ENCODE peak calls at places on chromosomes 5 and 9, in six cellular contexts. L is ovary, T is H1, O is K562, V is adrenal gland, E is heart left ventricle. S is an unnamed sample. For H3K9me3 and H3K4me1, the result is how much of the 10 kb centered on the place peaks cover.

GRCh38 chr5:125137535-125137934 is 391.1 kb upstream of the ZNF608 start:
- DNase-seq in O (no peak), T (no peak), L (no peak), E (no peak), V (no peak), S (no peak)

GRCh38 chr9:93468763-93469456 is 15.5 kb upstream of the FAM120AOS start:
- DNase-seq in O (no peak), E (no peak), T (no peak), L (no peak), V (no peak), S (no peak)

GRCh38 chr9:107739601-107740082 is 250.1 kb upstream of the KLF4 start:
- DNase-seq in E (peak), V (peak), O (no peak), L (peak), T (no peak), S (no peak)

GRCh38 chr5:150469718-150470470 is 20.4 kb upstream of the RPS14 start:
- DNase-seq in T (no peak), L (no peak), O (no peak), V (peak), E (no peak), S (no peak)

GRCh38 chr9:132207839-132208615 is 46.2 kb downstream of the NTNG2 start:
- DNase-seq in L (no peak), E (no peak), T (no peak), V (no peak), O (no peak), S (no peak)

GRCh38 chr9:4084440-4084818 is 215.4 kb downstream of the GLIS3 start:
- DNase-seq in T (no peak), V (no peak), E (no peak), O (no peak), L (peak), S (no peak)

GRCh38 chr5:16866795-16867584 is 69.1 kb downstream of the MYO10 start:
- DNase-seq in E (no peak), O (no peak), L (no peak), T (peak), V (no peak), S (no peak)

GRCh38 chr9:131530546-131530929 is 525 bp downstream of the UCK1 start:
- DNase-seq in O (peak), L (peak), V (peak), T (no peak), E (no peak), S (no peak)

GRCh38 chr5:113505181-113505580 is 8.3 kb upstream of the YTHDC2 start:
- DNase-seq in T (no peak), V (no peak), E (no peak), O (no peak), L (no peak), S (no peak)

GRCh38 chr9:71544464-71544863 is 223.8 kb downstream of the CEMIP2 start:
- DNase-seq in L (no peak), E (no peak), O (no peak), V (no peak), T (no peak), S (no peak)

GRCh38 chr5:4156153-4156552 is 560.5 kb downstream of the IRX1 start:
- DNase-seq in O (no peak), V (no peak), T (no peak), E (no peak), L (no peak), S (no peak)

GRCh38 chr9:91856419-91856818 is 93.6 kb downstream of the ROR2 start:
- DNase-seq in E (no peak), T (no peak), L (no peak), O (no peak), V (peak), S (no peak)

GRCh38 chr5:100584069-100584468 is 48.9 kb downstream of the FAM174A start:
- DNase-seq in O (no peak), T (no peak), E (no peak), V (no peak), L (no peak), S (no peak)

GRCh38 chr9:113875917-113876805 is at the start of gene ZNF618:
- DNase-seq in E (peak), T (no peak), V (no peak), O (peak), L (peak), S (no peak)

GRCh38 chr9:77215874-77216273 is 38.5 kb downstream of the VPS13A start:
- DNase-seq in L (no peak), E (no peak), T (no peak), O (no peak), V (no peak), S (no peak)

GRCh38 chr5:124702442-124703024 is 43.9 kb downstream of the ZNF608 start:
- DNase-seq in L (no peak), E (no peak), V (no peak), T (no peak), O (no peak), S (no peak)

GRCh38 chr9:133633681-133633990 is 2.5 kb upstream of the DBH start:
- DNase-seq in T (no peak), E (no peak), O (no peak), V (no peak), L (no peak), S (no peak)

GRCh38 chr9:121463026-121463827 is 36.4 kb downstream of the GGTA1 start:
- DNase-seq in V (peak), O (peak), L (no peak), E (peak), T (peak), S (no peak)

GRCh38 chr5:14659821-14660607 is 4.5 kb upstream of the OTULIN start:
- DNase-seq in E (no peak), V (peak), T (no peak), L (no peak), O (no peak), S (no peak)

GRCh38 chr5:37873988-37874387 is 34.1 kb upstream of the GDNF start:
- DNase-seq in O (no peak), L (no peak), V (no peak), E (no peak), T (no peak), S (no peak)

GRCh38 chr9:133635098-133635497 is 1.1 kb upstream of the DBH start:
- DNase-seq in E (no peak), O (no peak), V (no peak), L (no peak), T (no peak), S (no peak)

GRCh38 chr5:91469517-91470165 is 86.5 kb upstream of the ARRDC3 start:
- DNase-seq in O (no peak), L (no peak), E (no peak), V (peak), T (no peak), S (no peak)

GRCh38 chr5:78320461-78320860 is 26.0 kb upstream of the AP3B1 start:
- DNase-seq in E (no peak), L (no peak), V (no peak), T (no peak), O (no peak), S (no peak)

GRCh38 chr5:14105717-14106435 is 37.3 kb upstream of the TRIO start:
- DNase-seq in O (no peak), L (no peak), E (no peak), T (no peak), V (peak), S (no peak)

GRCh38 chr5:77308154-77308960 is 97.9 kb downstream of the PDE8B start:
- DNase-seq in V (no peak), T (no peak), E (no peak), O (no peak), L (no peak), S (no peak)

GRCh38 chr5:123496892-123497291 is 15.1 kb upstream of the CSNK1G3 start:
- DNase-seq in L (no peak), V (no peak), T (no peak), E (no peak), O (no peak), S (no peak)

GRCh38 chr5:81183811-81184748 is 49.0 kb upstream of the CKMT2 start:
- DNase-seq in O (no peak), V (no peak), L (no peak), E (no peak), T (no peak), S (no peak)

GRCh38 chr9:89880161-89880560 is 275.3 kb downstream of the GADD45G start:
- DNase-seq in T (no peak), V (peak), L (peak), E (peak), O (no peak), S (no peak)

GRCh38 chr5:40441733-40442132 is 238.0 kb upstream of the PTGER4 start:
- DNase-seq in O (no peak), L (no peak), T (no peak), E (no peak), V (no peak), S (no peak)

GRCh38 chr5:78879541-78879940 is 105.6 kb downstream of the ARSB start:
- DNase-seq in L (no peak), T (no peak), V (no peak), E (no peak), O (no peak), S (no peak)

GRCh38 chr9:115691097-115691496 is 462.5 kb upstream of the PAPPA start:
- DNase-seq in V (no peak), E (no peak), O (no peak), T (no peak), L (no peak), S (no peak)

GRCh38 chr9:135821733-135822382 is 85.5 kb downstream of the CAMSAP1 start:
- DNase-seq in E (no peak), L (no peak), O (no peak), V (no peak), T (no peak), S (no peak)

GRCh38 chr9:132641216-132641615 is 28.6 kb downstream of the DDX31 start:
- DNase-seq in L (no peak), V (no peak), O (no peak), E (no peak), T (no peak), S (no peak)

GRCh38 chr9:19342927-19343326 is 37.1 kb downstream of the RPS6 start:
- DNase-seq in E (no peak), T (no peak), L (no peak), V (no peak), O (no peak), S (no peak)
- H3K9me3 ChIP-seq in E (under half), T (under half), L (under half), V (under half), O (under half), S (under half)

GRCh38 chr5:132419517-132420468 is 50.3 kb downstream of the SLC22A5 start:
- DNase-seq in V (peak), L (peak), T (no peak), O (peak), E (peak), S (no peak)
- H3K4me1 ChIP-seq in V (under half), L (under half), T (under half), O (under half), E (under half), S (half or more)

DNA sequence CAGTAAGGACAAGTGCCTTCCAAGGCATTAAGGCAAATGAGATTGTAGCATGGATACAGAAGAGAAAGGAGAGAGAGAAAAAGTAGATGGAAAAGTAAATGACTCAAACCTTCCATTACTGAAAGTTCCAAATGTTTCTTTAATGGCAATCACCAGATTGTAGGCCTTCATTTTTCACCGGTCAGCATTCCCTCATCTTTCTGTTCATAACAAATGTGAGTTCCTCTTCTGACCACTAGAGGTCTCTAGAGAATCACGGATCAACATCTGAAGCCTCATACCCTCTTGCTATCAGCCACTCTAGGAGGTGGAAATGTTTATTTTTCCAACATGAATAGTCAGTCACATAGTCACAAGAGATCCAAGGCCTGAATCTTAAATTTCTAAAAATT is 73.6 kb upstream of the RPS23 start:
- DNase-seq in T (no peak), V (no peak), E (no peak), L (no peak), O (peak), S (no peak)
- TF ChIP-seq POLR2A in T (no peak), V (no peak), E (no peak), L (no peak), O (no peak), S (no peak)

GRCh38 chr5:180251141-180251540 is 40.7 kb downstream of the MAPK9 start:
- DNase-seq in E (no peak), T (no peak), L (no peak), O (no peak), V (no peak), S (no peak)
- H3K9me3 ChIP-seq in E (under half), T (under half), L (half or more), O (under half), V (half or more), S (under half)

GRCh38 chr5:95932941-95933340 is 28.7 kb downstream of the ELL2 start:
- DNase-seq in E (no peak), T (no peak), L (no peak), V (no peak), O (no peak), S (no peak)
- H3K4me1 ChIP-seq in E (under half), T (under half), L (under half), V (under half), O (under half), S (under half)

GRCh38 chr9:130186839-130187522 is 14.8 kb downstream of the NCS1 start:
- DNase-seq in T (peak), V (peak), E (no peak), O (peak), L (no peak), S (no peak)
- TF ChIP-seq POLR2A in T (no peak), V (no peak), E (no peak), O (no peak), L (no peak), S (peak)

GRCh38 chr9:138073408-138073807 is 195.8 kb downstream of the CACNA1B start:
- DNase-seq in O (no peak), L (no peak), V (no peak), T (no peak), E (peak), S (no peak)
- H3K9me3 ChIP-seq in O (under half), L (under half), V (under half), T (under half), E (under half), S (under half)

GRCh38 chr5:55572600-55572999 is 37.8 kb upstream of the PLPP1 start:
- DNase-seq in O (no peak), L (no peak), E (no peak), V (no peak), T (no peak), S (no peak)

GRCh38 chr5:55569513-55569865 is 34.7 kb upstream of the PLPP1 start:
- DNase-seq in O (no peak), V (no peak), L (no peak), T (no peak), E (no peak), S (no peak)

GRCh38 chr5:55572011-55572410 is 37.2 kb upstream of the PLPP1 start:
- DNase-seq in O (no peak), E (no peak), L (no peak), V (no peak), T (no peak), S (no peak)

GRCh38 chr5:55568629-55569512 is 34.1 kb upstream of the PLPP1 start:
- DNase-seq in L (no peak), V (no peak), T (no peak), E (no peak), O (peak), S (no peak)

GRCh38 chr5:55570026-55570425 is 35.3 kb upstream of the PLPP1 start:
- DNase-seq in V (no peak), L (no peak), E (no peak), O (no peak), T (no peak), S (no peak)
- H3K4me1 ChIP-seq in V (under half), L (under half), E (under half), O (under half), T (under half), S (under half)